ENCODE peak calls at places on chromosomes 3 and 15, in four cellular contexts. One of them, this sample, is unnamed.

GRCh38 chr15:48086162-48086561 is 34.6 kb upstream of the SLC24A5 start:
- DNase-seq in MM.1S: no peak
- DNase-seq in HCT116: no peak
- DNase-seq in PC-3: no peak
- DNase-seq in this sample: no peak

GRCh38 chr15:70559223-70559823 is 204.0 kb downstream of the UACA start:
- DNase-seq in MM.1S: no peak
- DNase-seq in PC-3: no peak
- DNase-seq in HCT116: no peak
- DNase-seq in this sample: no peak

GRCh38 chr15:83462953-83463433 is 15.9 kb downstream of the SH3GL3 start:
- DNase-seq in HCT116: no peak
- DNase-seq in PC-3: no peak
- DNase-seq in MM.1S: no peak
- DNase-seq in this sample: no peak

GRCh38 chr3:171057075-171057474 is 30.6 kb upstream of the SLC2A2 start:
- DNase-seq in MM.1S: no peak
- DNase-seq in HCT116: no peak
- DNase-seq in PC-3: no peak
- DNase-seq in this sample: no peak

GRCh38 chr3:158097571-158098553 is 8.4 kb downstream of the SHOX2 start:
- DNase-seq in MM.1S: peak
- DNase-seq in HCT116: no peak
- DNase-seq in PC-3: peak
- DNase-seq in this sample: peak

GRCh38 chr3:196772102-196772501 is 32.4 kb downstream of the PAK2 start:
- DNase-seq in HCT116: no peak
- DNase-seq in PC-3: no peak
- DNase-seq in MM.1S: no peak
- DNase-seq in this sample: no peak

GRCh38 chr15:59688383-59688887 is 685 bp downstream of the BNIP2 start:
- DNase-seq in PC-3: peak
- DNase-seq in HCT116: peak
- DNase-seq in MM.1S: peak
- DNase-seq in this sample: no peak

GRCh38 chr3:190446492-190447301 is 3.0 kb downstream of the TMEM207 start:
- DNase-seq in PC-3: no peak
- DNase-seq in HCT116: no peak
- DNase-seq in MM.1S: no peak
- DNase-seq in this sample: no peak

GRCh38 chr3:58009749-58010535 is 1.7 kb downstream of the FLNB start:
- DNase-seq in MM.1S: no peak
- DNase-seq in HCT116: no peak
- DNase-seq in PC-3: peak
- DNase-seq in this sample: no peak

GRCh38 chr15:64651573-64652260 is 123.7 kb downstream of the RBPMS2 start:
- DNase-seq in MM.1S: peak
- DNase-seq in HCT116: no peak
- DNase-seq in PC-3: peak
- DNase-seq in this sample: no peak

GRCh38 chr3:62558549-62559112 is 185.3 kb upstream of the FEZF2 start:
- DNase-seq in HCT116: no peak
- DNase-seq in PC-3: peak
- DNase-seq in MM.1S: no peak
- DNase-seq in this sample: peak

GRCh38 chr15:28096720-28097431 is 2.2 kb downstream of the OCA2 start:
- DNase-seq in PC-3: no peak
- DNase-seq in MM.1S: no peak
- DNase-seq in HCT116: no peak
- DNase-seq in this sample: peak
- TF ChIP-seq EZH2 in PC-3: no peak
- TF ChIP-seq EZH2 in MM.1S: no peak
- TF ChIP-seq EZH2 in HCT116: no peak
- TF ChIP-seq EZH2 in this sample: peak

DNA sequence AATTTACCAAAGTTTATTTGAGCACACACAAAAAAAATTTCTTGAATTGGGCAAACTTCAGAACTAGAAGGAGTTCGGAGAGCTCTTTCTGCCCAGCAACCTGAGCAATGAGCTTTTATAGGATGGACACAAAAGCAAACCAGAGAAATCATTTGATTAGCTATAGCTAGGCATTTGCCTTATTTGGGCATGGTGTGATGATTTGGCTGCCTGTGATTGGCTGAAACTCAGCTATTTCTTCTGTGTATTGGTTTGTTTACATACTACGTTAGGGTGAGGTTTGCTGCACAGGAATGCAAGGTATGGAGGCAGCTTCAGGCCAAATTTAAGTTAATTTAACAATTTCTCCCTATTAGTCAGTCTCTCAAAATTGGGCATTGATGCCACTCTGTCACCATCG is 65.1 kb downstream of the NEK11 start:
- DNase-seq in HCT116: no peak
- DNase-seq in PC-3: peak
- DNase-seq in MM.1S: no peak
- DNase-seq in this sample: peak
- TF ChIP-seq EZH2phosphoT487 in HCT116: no peak
- TF ChIP-seq EZH2phosphoT487 in PC-3: no peak
- TF ChIP-seq EZH2phosphoT487 in MM.1S: no peak
- TF ChIP-seq EZH2phosphoT487 in this sample: no peak

GRCh38 chr3:60707452-60708020 is 543.7 kb downstream of the FHIT start:
- DNase-seq in MM.1S: no peak
- DNase-seq in HCT116: no peak
- DNase-seq in PC-3: no peak
- DNase-seq in this sample: no peak
- H3K9ac ChIP-seq in MM.1S: no peak
- H3K9ac ChIP-seq in HCT116: no peak
- H3K9ac ChIP-seq in PC-3: no peak
- H3K9ac ChIP-seq in this sample: no peak

GRCh38 chr3:71724584-71725278 is 471 bp downstream of the EIF4E3 start:
- DNase-seq in MM.1S: peak
- DNase-seq in HCT116: no peak
- DNase-seq in PC-3: peak
- DNase-seq in this sample: peak
- TF ChIP-seq EZH2 in MM.1S: no peak
- TF ChIP-seq EZH2 in HCT116: no peak
- TF ChIP-seq EZH2 in PC-3: no peak
- TF ChIP-seq EZH2 in this sample: no peak

GRCh38 chr3:133895208-133896001 is at the start of gene RAB6B:
- DNase-seq in PC-3: no peak
- DNase-seq in MM.1S: peak
- DNase-seq in HCT116: no peak
- DNase-seq in this sample: peak
- TF ChIP-seq EZH2phosphoT487 in PC-3: no peak
- TF ChIP-seq EZH2phosphoT487 in MM.1S: no peak
- TF ChIP-seq EZH2phosphoT487 in HCT116: no peak
- TF ChIP-seq EZH2phosphoT487 in this sample: peak

GRCh38 chr3:102536479-102536878 is 101.7 kb downstream of the ZPLD1 start:
- DNase-seq in MM.1S: peak
- DNase-seq in HCT116: peak
- DNase-seq in PC-3: peak
- DNase-seq in this sample: peak

GRCh38 chr3:102531686-102532085 is 96.9 kb downstream of the ZPLD1 start:
- DNase-seq in PC-3: peak
- DNase-seq in MM.1S: no peak
- DNase-seq in HCT116: no peak
- DNase-seq in this sample: no peak

GRCh38 chr3:102530443-102531195 is 95.8 kb downstream of the ZPLD1 start:
- DNase-seq in MM.1S: no peak
- DNase-seq in HCT116: no peak
- DNase-seq in PC-3: peak
- DNase-seq in this sample: no peak

GRCh38 chr3:102532901-102533300 is 98.1 kb downstream of the ZPLD1 start:
- DNase-seq in MM.1S: peak
- DNase-seq in PC-3: no peak
- DNase-seq in HCT116: no peak
- DNase-seq in this sample: no peak

DNA sequence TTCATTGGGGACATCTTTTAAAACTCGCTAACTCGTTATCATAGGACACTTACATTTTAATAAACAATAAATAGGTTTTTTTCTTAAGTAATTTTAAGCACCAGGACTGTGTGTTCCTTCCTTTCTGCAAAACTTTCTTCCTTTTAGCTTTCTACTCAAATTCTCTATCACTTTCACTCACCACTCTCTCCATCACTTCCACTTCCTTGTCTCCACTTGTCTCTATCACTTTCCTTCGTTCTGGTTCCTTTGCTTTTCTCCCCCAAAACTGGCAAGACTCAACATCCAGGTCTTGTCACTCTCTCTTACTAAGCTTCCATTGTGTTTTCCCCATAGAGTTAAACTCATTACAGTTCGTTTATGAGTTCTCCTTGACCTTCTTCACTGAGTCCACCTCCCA is 99.0 kb downstream of the ZPLD1 start:
- DNase-seq in PC-3: no peak
- DNase-seq in HCT116: no peak
- DNase-seq in MM.1S: no peak
- DNase-seq in this sample: no peak
- H3K9ac ChIP-seq in PC-3: no peak
- H3K9ac ChIP-seq in HCT116: no peak
- H3K9ac ChIP-seq in MM.1S: no peak
- H3K9ac ChIP-seq in this sample: no peak

GRCh38 chr3:128432898-128433629 is 33.6 kb downstream of the DNAJB8 start:
- DNase-seq in HCT116: no peak
- DNase-seq in MM.1S: no peak
- DNase-seq in PC-3: peak
- DNase-seq in this sample: peak

GRCh38 chr3:128430276-128430675 is 36.4 kb downstream of the DNAJB8 start:
- DNase-seq in HCT116: no peak
- DNase-seq in PC-3: no peak
- DNase-seq in MM.1S: no peak
- DNase-seq in this sample: no peak

GRCh38 chr3:128430731-128431130 is 36.0 kb downstream of the DNAJB8 start:
- DNase-seq in MM.1S: no peak
- DNase-seq in HCT116: no peak
- DNase-seq in PC-3: no peak
- DNase-seq in this sample: no peak

GRCh38 chr3:128432301-128432897 is 34.3 kb downstream of the DNAJB8 start:
- DNase-seq in HCT116: no peak
- DNase-seq in MM.1S: no peak
- DNase-seq in PC-3: peak
- DNase-seq in this sample: peak

DNA sequence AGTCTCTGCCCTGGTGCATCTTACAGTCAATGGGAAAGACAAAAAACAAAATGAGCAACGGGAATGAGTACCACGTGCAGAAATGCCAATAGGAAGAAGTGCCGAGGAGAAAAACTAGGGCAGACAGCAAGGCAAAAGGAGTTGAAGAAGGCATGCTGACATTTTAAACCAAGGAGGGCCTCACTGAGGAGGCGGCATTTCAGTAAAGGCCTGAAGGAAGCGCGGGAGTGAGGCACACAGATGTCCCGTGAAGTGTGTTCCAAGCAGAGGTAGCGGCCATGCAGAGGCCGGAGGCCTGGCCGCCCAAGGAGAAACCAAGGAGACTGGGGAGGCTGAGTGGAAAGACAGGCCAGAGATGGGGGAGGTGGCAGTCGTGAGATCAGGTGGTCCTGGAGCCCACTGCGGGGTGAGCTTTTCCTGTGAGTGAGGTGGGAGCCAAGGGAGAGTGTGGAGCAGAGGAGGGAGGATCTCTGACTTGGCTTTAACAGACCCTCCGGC is 34.8 kb downstream of the DNAJB8 start:
- DNase-seq in HCT116: no peak
- DNase-seq in MM.1S: no peak
- DNase-seq in PC-3: no peak
- DNase-seq in this sample: no peak
- TF ChIP-seq EZH2 in HCT116: no peak
- TF ChIP-seq EZH2 in MM.1S: no peak
- TF ChIP-seq EZH2 in PC-3: no peak
- TF ChIP-seq EZH2 in this sample: peak

GRCh38 chr3:55716044-55716443 is 228.9 kb upstream of the WNT5A start:
- DNase-seq in HCT116: no peak
- DNase-seq in PC-3: no peak
- DNase-seq in MM.1S: no peak
- DNase-seq in this sample: no peak

GRCh38 chr3:55718475-55718874 is 231.4 kb upstream of the WNT5A start:
- DNase-seq in HCT116: no peak
- DNase-seq in PC-3: no peak
- DNase-seq in MM.1S: no peak
- DNase-seq in this sample: no peak

GRCh38 chr3:55718074-55718473 is 231.0 kb upstream of the WNT5A start:
- DNase-seq in MM.1S: no peak
- DNase-seq in PC-3: no peak
- DNase-seq in HCT116: no peak
- DNase-seq in this sample: peak

GRCh38 chr3:55718956-55719355 is 231.8 kb upstream of the WNT5A start:
- DNase-seq in PC-3: no peak
- DNase-seq in MM.1S: no peak
- DNase-seq in HCT116: no peak
- DNase-seq in this sample: no peak

DNA sequence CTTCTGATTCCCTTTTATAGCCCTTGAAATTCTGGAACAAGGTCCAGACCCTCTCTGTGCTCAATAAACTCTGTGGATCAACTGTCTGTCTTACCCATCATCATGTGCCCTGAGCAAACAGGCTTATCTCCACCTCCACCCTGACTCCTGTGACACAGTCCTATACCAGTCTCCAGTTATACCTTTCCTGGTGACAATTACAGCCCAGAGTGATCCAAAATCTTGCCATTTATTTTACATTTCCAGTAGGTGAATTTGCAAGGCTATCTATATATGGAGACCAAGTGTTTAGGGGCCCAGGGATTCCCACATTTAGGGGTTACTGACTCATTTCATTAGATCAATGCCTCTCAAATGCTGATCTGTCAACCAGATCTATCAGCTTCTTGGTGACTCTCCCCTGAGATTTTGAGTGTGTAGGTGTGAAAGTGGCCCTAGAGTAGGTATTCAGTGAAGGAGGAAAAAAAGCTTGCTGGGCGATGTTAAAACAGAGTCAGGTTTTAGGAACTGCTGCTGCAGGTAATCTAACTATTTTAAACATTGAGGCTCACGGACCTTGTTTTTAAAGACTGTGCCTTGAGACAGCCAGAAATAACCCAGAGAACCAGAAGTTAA is 229.6 kb upstream of the WNT5A start:
- DNase-seq in HCT116: no peak
- DNase-seq in PC-3: no peak
- DNase-seq in MM.1S: no peak
- DNase-seq in this sample: no peak
- TF ChIP-seq EZH2phosphoT487 in HCT116: no peak
- TF ChIP-seq EZH2phosphoT487 in PC-3: no peak
- TF ChIP-seq EZH2phosphoT487 in MM.1S: no peak
- TF ChIP-seq EZH2phosphoT487 in this sample: no peak

DNA sequence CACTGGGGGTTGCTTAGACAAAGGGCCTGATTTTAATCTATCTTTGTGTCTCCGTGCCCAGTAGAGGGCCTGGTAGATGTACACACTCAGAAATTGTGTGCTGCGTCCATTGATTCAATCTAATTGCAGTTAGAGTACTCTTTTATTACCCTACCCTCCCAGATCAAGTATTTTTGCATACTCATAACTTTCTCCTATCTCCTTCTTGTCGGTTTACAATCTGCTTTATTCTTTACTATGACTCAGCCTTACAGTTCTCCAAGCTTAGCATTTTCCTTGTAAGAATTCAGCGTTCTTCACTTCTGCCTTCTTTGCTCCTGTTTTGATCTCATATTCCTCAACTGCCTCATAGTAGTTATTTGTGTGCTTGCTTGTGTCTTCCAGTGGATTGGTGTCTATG is 124.5 kb upstream of the ARRDC4 start:
- DNase-seq in PC-3: no peak
- DNase-seq in HCT116: no peak
- DNase-seq in MM.1S: no peak
- DNase-seq in this sample: no peak
- H3K9ac ChIP-seq in PC-3: no peak
- H3K9ac ChIP-seq in HCT116: no peak
- H3K9ac ChIP-seq in MM.1S: no peak
- H3K9ac ChIP-seq in this sample: no peak